ENCODE peak calls at places on chromosomes 5 and 9, in eight cellular contexts. P, E, A, N, T, D, L and Y are unnamed samples.

GRCh38 chr5:118862596-118862995 is 125.8 kb downstream of the DTWD2 start:
- DNase-seq in P (no peak), E (no peak), A (no peak), N (no peak), T (no peak), D (no peak), L (no peak), Y (no peak)

GRCh38 chr9:35599763-35600604 is 5.1 kb upstream of the TESK1 start:
- DNase-seq in P (no peak), E (no peak), A (no peak), N (peak; percentile 24), T (no peak), D (no peak), L (no peak), Y (no peak)

GRCh38 chr5:149365418-149365817 is 7.6 kb downstream of the PCYOX1L start:
- DNase-seq in P (no peak), E (no peak), A (no peak), N (no peak), T (no peak), D (no peak), L (no peak), Y (no peak)

GRCh38 chr9:125839322-125839721 is 92.1 kb downstream of the PBX3 start:
- DNase-seq in P (no peak), E (no peak), A (no peak), N (no peak), T (no peak), D (no peak), L (no peak), Y (no peak)

GRCh38 chr9:122122903-122123632 is 30.0 kb upstream of the TTLL11 start:
- DNase-seq in P (peak; percentile 79), E (peak; percentile 74), A (peak; percentile 73), N (peak; percentile 73), T (peak; percentile 66), D (peak; percentile 54), L (no peak), Y (peak; percentile 54)

GRCh38 chr9:13424872-13425271 is 145.4 kb upstream of the MPDZ start:
- DNase-seq in P (no peak), E (no peak), A (no peak), N (no peak), T (no peak), D (no peak), L (no peak), Y (no peak)

GRCh38 chr5:175671013-175671412 is 13.1 kb downstream of the HRH2 start:
- DNase-seq in P (no peak), E (no peak), A (no peak), N (no peak), T (no peak), D (no peak), L (no peak), Y (no peak)

GRCh38 chr5:42108468-42108867 is 183.4 kb downstream of the FBXO4 start:
- DNase-seq in P (no peak), E (no peak), A (no peak), N (peak; percentile 27), T (no peak), D (no peak), L (no peak), Y (no peak)

GRCh38 chr9:38166501-38166900 is 97.5 kb upstream of the SHB start:
- DNase-seq in P (no peak), E (no peak), A (no peak), N (no peak), T (no peak), D (no peak), L (no peak), Y (no peak)

GRCh38 chr5:565782-566445 is 41.7 kb upstream of the SLC9A3 start:
- DNase-seq in P (peak; percentile 45), E (no peak), A (no peak), N (no peak), T (no peak), D (no peak), L (no peak), Y (no peak)

GRCh38 chr9:110260911-110261310 is 4.6 kb upstream of the TXN start:
- DNase-seq in P (no peak), E (no peak), A (no peak), N (no peak), T (no peak), D (no peak), L (no peak), Y (no peak)

GRCh38 chr5:149775785-149776184 is 45.7 kb downstream of the PPARGC1B start:
- DNase-seq in P (no peak), E (no peak), A (no peak), N (peak; percentile 73), T (no peak), D (no peak), L (peak; percentile 16), Y (peak; percentile 3)

GRCh38 chr9:137632432-137633161 is 13.8 kb downstream of the EHMT1 start:
- DNase-seq in P (no peak), E (no peak), A (no peak), N (no peak), T (no peak), D (no peak), L (no peak), Y (no peak)

GRCh38 chr5:134538296-134538695 is 12.8 kb downstream of the JADE2 start:
- DNase-seq in P (no peak), E (no peak), A (no peak), N (no peak), T (no peak), D (no peak), L (no peak), Y (no peak)

GRCh38 chr9:101437806-101438232 is 2.2 kb upstream of the ALDOB start:
- DNase-seq in P (no peak), E (peak; percentile 31), A (no peak), N (no peak), T (peak; percentile 76), D (no peak), L (no peak), Y (no peak)

GRCh38 chr5:135466178-135467050 is 14.3 kb upstream of the TIFAB start:
- DNase-seq in P (peak; percentile 66), E (peak; percentile 73), A (peak; percentile 71), N (peak; percentile 61), T (peak; percentile 74), D (peak; percentile 20), L (no peak), Y (peak; percentile 47)

GRCh38 chr5:163571755-163572154 is 66.3 kb downstream of the MAT2B start:
- DNase-seq in P (no peak), E (no peak), A (peak; percentile 4), N (no peak), T (peak; percentile 18), D (no peak), L (no peak), Y (no peak)

GRCh38 chr9:82540175-82540574 is 522.8 kb downstream of the RASEF start:
- DNase-seq in P (no peak), E (no peak), A (no peak), N (no peak), T (no peak), D (no peak), L (no peak), Y (no peak)

GRCh38 chr5:172699999-172700685 is 59.1 kb downstream of the NEURL1B start:
- DNase-seq in P (no peak), E (no peak), A (no peak), N (no peak), T (no peak), D (no peak), L (no peak), Y (no peak)

GRCh38 chr5:172699423-172699822 is 58.4 kb downstream of the NEURL1B start:
- DNase-seq in P (no peak), E (no peak), A (no peak), N (no peak), T (no peak), D (no peak), L (no peak), Y (no peak)

GRCh38 chr5:172701336-172702061 is 60.4 kb downstream of the NEURL1B start:
- DNase-seq in P (no peak), E (no peak), A (no peak), N (no peak), T (no peak), D (no peak), L (no peak), Y (no peak)

GRCh38 chr5:172703952-172704351 is 62.9 kb downstream of the NEURL1B start:
- DNase-seq in P (no peak), E (no peak), A (no peak), N (no peak), T (no peak), D (no peak), L (no peak), Y (no peak)

GRCh38 chr5:172700686-172701324 is 59.7 kb downstream of the NEURL1B start:
- DNase-seq in P (no peak), E (no peak), A (no peak), N (no peak), T (peak; percentile 74), D (no peak), L (no peak), Y (no peak)
- H3K4me3 ChIP-seq in P (no peak overlapping the region), E (no peak overlapping the region), A (no peak overlapping the region), N (no peak overlapping the region), T (no peak overlapping the region), D (no peak overlapping the region), L (peak overlapping the region; percentile 46), Y (no peak overlapping the region)

GRCh38 chr9:131346559-131346958 is 47.3 kb upstream of the PRRC2B start:
- DNase-seq in P (no peak), E (no peak), A (no peak), N (no peak), T (no peak), D (no peak), L (no peak), Y (no peak)
- H3K4me1 ChIP-seq in P (peaks cover 5% of the 10 kb centered on the region), E (peaks cover 10% of the 10 kb centered on the region), A (no peaks in the 10 kb centered on the region), N (peaks cover 3% of the 10 kb centered on the region), T (peaks cover 16% of the 10 kb centered on the region), D (peaks cover 5% of the 10 kb centered on the region), L (peaks cover 2% of the 10 kb centered on the region), Y (peaks cover 9% of the 10 kb centered on the region)

DNA sequence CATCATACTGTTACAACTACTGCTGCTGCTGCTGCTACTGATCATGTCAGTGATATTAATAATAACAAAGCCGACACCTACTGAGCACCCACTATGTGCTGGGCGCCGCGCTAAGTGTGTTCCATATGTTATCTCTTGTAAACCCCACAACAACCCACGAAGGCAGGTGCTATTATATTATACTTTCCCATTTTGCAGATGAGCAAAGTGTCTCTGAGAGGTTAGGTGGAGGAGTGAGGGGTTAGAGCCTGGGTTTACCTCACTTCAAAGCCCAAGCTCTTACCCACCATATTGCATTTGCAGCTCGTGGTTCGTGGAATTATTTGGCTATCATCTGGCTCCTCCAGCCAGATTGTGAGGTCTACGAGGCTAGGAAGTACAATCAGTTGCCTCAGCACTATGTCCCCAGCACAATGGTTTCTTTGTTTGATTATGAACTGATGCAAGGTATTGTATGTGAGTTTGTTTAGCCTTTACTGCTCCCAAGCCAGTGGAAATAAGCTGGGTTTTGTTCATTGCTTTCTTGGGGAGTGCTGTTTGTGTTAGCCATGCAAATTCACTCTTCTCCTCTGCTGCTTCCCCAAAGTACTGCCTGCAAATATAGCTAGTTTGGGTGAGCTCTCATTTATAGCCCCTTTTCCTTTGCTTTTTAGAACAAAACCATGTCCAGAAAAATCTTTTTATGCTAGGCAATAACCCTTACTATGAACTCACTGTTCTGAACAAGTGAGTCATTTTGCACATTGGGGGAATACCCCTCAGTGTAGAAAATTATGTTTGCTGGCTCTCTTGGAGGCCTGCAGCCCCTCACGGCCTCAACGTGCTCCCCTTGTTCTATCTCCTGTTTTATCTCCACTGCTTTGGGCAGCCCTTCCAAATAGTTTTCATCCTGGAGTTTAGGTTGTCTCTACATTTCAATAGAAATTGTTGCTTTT is 47.9 kb downstream of the ALG2 start:
- DNase-seq in P (no peak), E (no peak), A (no peak), N (no peak), T (no peak), D (no peak), L (no peak), Y (no peak)
- H3K27ac ChIP-seq in P (no peak overlapping the region), E (no peak overlapping the region), A (no peak overlapping the region), N (no peak overlapping the region), T (no peak overlapping the region), D (no peak overlapping the region), L (no peak overlapping the region), Y (no peak overlapping the region)

GRCh38 chr5:8525835-8526234 is 656.9 kb downstream of the MTRR start:
- DNase-seq in P (no peak), E (no peak), A (no peak), N (no peak), T (no peak), D (no peak), L (no peak), Y (no peak)
- H3K4me3 ChIP-seq in P (no peak overlapping the region), E (no peak overlapping the region), A (no peak overlapping the region), N (no peak overlapping the region), T (no peak overlapping the region), D (no peak overlapping the region), L (no peak overlapping the region), Y (no peak overlapping the region)